ENCODE peak calls at places on chromosome 7, in eight cellular contexts. One of them, this sample, is unnamed.
A peak's percentile ranks its signal among the peaks of the same experiment; 100 is the strongest.

GRCh38 chr7:5687936-5688673 is 93.4 kb downstream of the RNF216 start:
- DNase-seq in AG04450: no peak
- DNase-seq in kidney: no peak
- DNase-seq in astrocyte of the cerebellum: no peak
- DNase-seq in effector memory CD4-positive, alpha-beta T cell: no peak
- DNase-seq in AG10803: no peak
- DNase-seq in uterus: no peak
- DNase-seq in PC-3: no peak
- DNase-seq in this sample: no peak

GRCh38 chr7:47362984-47363383 is 218.9 kb downstream of the TNS3 start:
- DNase-seq in kidney: no peak
- DNase-seq in effector memory CD4-positive, alpha-beta T cell: no peak
- DNase-seq in uterus: no peak
- DNase-seq in astrocyte of the cerebellum: no peak
- DNase-seq in AG04450: no peak
- DNase-seq in PC-3: no peak
- DNase-seq in AG10803: no peak
- DNase-seq in this sample: no peak

GRCh38 chr7:87712571-87712970 is 84.4 kb downstream of the RUNDC3B start:
- DNase-seq in kidney: no peak
- DNase-seq in uterus: no peak
- DNase-seq in AG04450: no peak
- DNase-seq in AG10803: no peak
- DNase-seq in effector memory CD4-positive, alpha-beta T cell: no peak
- DNase-seq in PC-3: no peak
- DNase-seq in astrocyte of the cerebellum: no peak
- DNase-seq in this sample: no peak

GRCh38 chr7:114952296-114952695 is 30.4 kb downstream of the MDFIC start:
- DNase-seq in kidney: no peak
- DNase-seq in effector memory CD4-positive, alpha-beta T cell: no peak
- DNase-seq in AG10803: no peak
- DNase-seq in astrocyte of the cerebellum: no peak
- DNase-seq in uterus: no peak
- DNase-seq in AG04450: no peak
- DNase-seq in PC-3: no peak
- DNase-seq in this sample: no peak

GRCh38 chr7:967361-968082 is 7.8 kb downstream of the COX19 start:
- DNase-seq in kidney: peak; percentile 70
- DNase-seq in effector memory CD4-positive, alpha-beta T cell: no peak
- DNase-seq in AG04450: no peak
- DNase-seq in uterus: no peak
- DNase-seq in astrocyte of the cerebellum: no peak
- DNase-seq in PC-3: no peak
- DNase-seq in AG10803: no peak
- DNase-seq in this sample: no peak

GRCh38 chr7:100570954-100571828 is 2.5 kb downstream of the SAP25 start:
- DNase-seq in effector memory CD4-positive, alpha-beta T cell: no peak
- DNase-seq in PC-3: no peak
- DNase-seq in AG10803: no peak
- DNase-seq in uterus: no peak
- DNase-seq in astrocyte of the cerebellum: no peak
- DNase-seq in AG04450: no peak
- DNase-seq in kidney: no peak
- DNase-seq in this sample: no peak

GRCh38 chr7:157560710-157561522 is 224.1 kb downstream of the DNAJB6 start:
- DNase-seq in AG04450: no peak
- DNase-seq in AG10803: no peak
- DNase-seq in kidney: peak; percentile 67
- DNase-seq in PC-3: no peak
- DNase-seq in effector memory CD4-positive, alpha-beta T cell: no peak
- DNase-seq in uterus: no peak
- DNase-seq in astrocyte of the cerebellum: no peak
- DNase-seq in this sample: no peak

GRCh38 chr7:114820993-114821945 is 100.6 kb upstream of the MDFIC start:
- DNase-seq in astrocyte of the cerebellum: no peak
- DNase-seq in AG10803: peak; percentile 72
- DNase-seq in PC-3: no peak
- DNase-seq in kidney: no peak
- DNase-seq in effector memory CD4-positive, alpha-beta T cell: no peak
- DNase-seq in uterus: no peak
- DNase-seq in AG04450: no peak
- DNase-seq in this sample: no peak

GRCh38 chr7:2825595-2826227 is 18.4 kb downstream of the GNA12 start:
- DNase-seq in AG04450: no peak
- DNase-seq in astrocyte of the cerebellum: no peak
- DNase-seq in uterus: no peak
- DNase-seq in PC-3: no peak
- DNase-seq in AG10803: no peak
- DNase-seq in effector memory CD4-positive, alpha-beta T cell: no peak
- DNase-seq in kidney: no peak
- DNase-seq in this sample: no peak

GRCh38 chr7:139641337-139641992 is 118.0 kb downstream of the CLEC2L start:
- DNase-seq in kidney: no peak
- DNase-seq in uterus: no peak
- DNase-seq in AG10803: no peak
- DNase-seq in PC-3: no peak
- DNase-seq in astrocyte of the cerebellum: no peak
- DNase-seq in effector memory CD4-positive, alpha-beta T cell: no peak
- DNase-seq in AG04450: no peak
- DNase-seq in this sample: no peak

GRCh38 chr7:153100691-153101237 is 341.2 kb downstream of the ACTR3B start:
- DNase-seq in AG10803: no peak
- DNase-seq in effector memory CD4-positive, alpha-beta T cell: no peak
- DNase-seq in AG04450: no peak
- DNase-seq in uterus: no peak
- DNase-seq in astrocyte of the cerebellum: no peak
- DNase-seq in kidney: no peak
- DNase-seq in PC-3: no peak
- DNase-seq in this sample: no peak

GRCh38 chr7:97004931-97005763 is at the start of gene DLX6:
- DNase-seq in AG10803: peak; percentile 16
- DNase-seq in astrocyte of the cerebellum: no peak
- DNase-seq in PC-3: no peak
- DNase-seq in effector memory CD4-positive, alpha-beta T cell: no peak
- DNase-seq in uterus: peak; percentile 61
- DNase-seq in AG04450: no peak
- DNase-seq in kidney: peak; percentile 74
- DNase-seq in this sample: peak; percentile 68

GRCh38 chr7:156157409-156158012 is 345.2 kb upstream of the SHH start:
- DNase-seq in effector memory CD4-positive, alpha-beta T cell: no peak
- DNase-seq in AG10803: no peak
- DNase-seq in astrocyte of the cerebellum: no peak
- DNase-seq in AG04450: no peak
- DNase-seq in PC-3: no peak
- DNase-seq in kidney: peak; percentile 66
- DNase-seq in uterus: no peak
- DNase-seq in this sample: no peak

GRCh38 chr7:69684955-69685631 is 86.8 kb downstream of the AUTS2 start:
- DNase-seq in kidney: no peak
- DNase-seq in effector memory CD4-positive, alpha-beta T cell: no peak
- DNase-seq in astrocyte of the cerebellum: no peak
- DNase-seq in uterus: no peak
- DNase-seq in PC-3: no peak
- DNase-seq in AG04450: no peak
- DNase-seq in AG10803: no peak
- DNase-seq in this sample: no peak

GRCh38 chr7:18700147-18700546 is 204.6 kb downstream of the HDAC9 start:
- DNase-seq in kidney: no peak
- DNase-seq in AG04450: no peak
- DNase-seq in PC-3: peak; percentile 44
- DNase-seq in AG10803: no peak
- DNase-seq in astrocyte of the cerebellum: no peak
- DNase-seq in effector memory CD4-positive, alpha-beta T cell: no peak
- DNase-seq in uterus: no peak
- DNase-seq in this sample: no peak

GRCh38 chr7:151390594-151391357 is 19.1 kb downstream of the WDR86 start:
- DNase-seq in effector memory CD4-positive, alpha-beta T cell: no peak
- DNase-seq in astrocyte of the cerebellum: no peak
- DNase-seq in AG04450: no peak
- DNase-seq in PC-3: no peak
- DNase-seq in AG10803: no peak
- DNase-seq in kidney: peak; percentile 59
- DNase-seq in uterus: no peak
- DNase-seq in this sample: no peak

GRCh38 chr7:46490406-46490805 is 569.3 kb upstream of the IGFBP3 start:
- DNase-seq in PC-3: peak; percentile 28
- DNase-seq in astrocyte of the cerebellum: no peak
- DNase-seq in AG04450: no peak
- DNase-seq in effector memory CD4-positive, alpha-beta T cell: no peak
- DNase-seq in kidney: no peak
- DNase-seq in uterus: no peak
- DNase-seq in AG10803: no peak
- DNase-seq in this sample: no peak

GRCh38 chr7:6512892-6513291 is 38.4 kb downstream of the GRID2IP start:
- DNase-seq in AG10803: no peak
- DNase-seq in astrocyte of the cerebellum: no peak
- DNase-seq in uterus: no peak
- DNase-seq in effector memory CD4-positive, alpha-beta T cell: no peak
- DNase-seq in AG04450: no peak
- DNase-seq in PC-3: no peak
- DNase-seq in kidney: no peak
- DNase-seq in this sample: no peak

GRCh38 chr7:18408461-18408860 is 87.1 kb upstream of the HDAC9 start:
- DNase-seq in AG04450: no peak
- DNase-seq in PC-3: peak; percentile 86
- DNase-seq in astrocyte of the cerebellum: peak; percentile 76
- DNase-seq in kidney: no peak
- DNase-seq in effector memory CD4-positive, alpha-beta T cell: no peak
- DNase-seq in uterus: no peak
- DNase-seq in AG10803: peak; percentile 95
- DNase-seq in this sample: peak; percentile 53

GRCh38 chr7:120898710-120899499 is 41.0 kb upstream of the TSPAN12 start:
- DNase-seq in AG04450: no peak
- DNase-seq in effector memory CD4-positive, alpha-beta T cell: no peak
- DNase-seq in uterus: no peak
- DNase-seq in AG10803: no peak
- DNase-seq in astrocyte of the cerebellum: no peak
- DNase-seq in PC-3: no peak
- DNase-seq in kidney: no peak
- DNase-seq in this sample: no peak

GRCh38 chr7:40640566-40640965 is 505.8 kb downstream of the SUGCT start:
- DNase-seq in effector memory CD4-positive, alpha-beta T cell: no peak
- DNase-seq in uterus: no peak
- DNase-seq in kidney: no peak
- DNase-seq in AG10803: no peak
- DNase-seq in astrocyte of the cerebellum: peak; percentile 36
- DNase-seq in PC-3: no peak
- DNase-seq in AG04450: peak; percentile 37
- DNase-seq in this sample: no peak

GRCh38 chr7:139739863-139740597 is 37.8 kb downstream of the HIPK2 start:
- DNase-seq in uterus: no peak
- DNase-seq in effector memory CD4-positive, alpha-beta T cell: no peak
- DNase-seq in AG04450: no peak
- DNase-seq in PC-3: peak; percentile 35
- DNase-seq in AG10803: no peak
- DNase-seq in kidney: no peak
- DNase-seq in astrocyte of the cerebellum: no peak
- DNase-seq in this sample: peak; percentile 16

GRCh38 chr7:84700563-84701370 is 486.1 kb downstream of the SEMA3D start:
- DNase-seq in kidney: no peak
- DNase-seq in AG10803: no peak
- DNase-seq in uterus: no peak
- DNase-seq in effector memory CD4-positive, alpha-beta T cell: no peak
- DNase-seq in AG04450: no peak
- DNase-seq in PC-3: no peak
- DNase-seq in astrocyte of the cerebellum: no peak
- DNase-seq in this sample: no peak
- H3K4me3 ChIP-seq in kidney: no peak overlapping the region
- H3K4me3 ChIP-seq in AG10803: no peak overlapping the region
- H3K4me3 ChIP-seq in uterus: no peak overlapping the region
- H3K4me3 ChIP-seq in effector memory CD4-positive, alpha-beta T cell: no peak overlapping the region
- H3K4me3 ChIP-seq in AG04450: no peak overlapping the region
- H3K4me3 ChIP-seq in PC-3: no peak overlapping the region
- H3K4me3 ChIP-seq in astrocyte of the cerebellum: no peak overlapping the region
- H3K4me3 ChIP-seq in this sample: no peak overlapping the region

GRCh38 chr7:50427518-50427917 is 22.6 kb downstream of the FIGNL1 start:
- DNase-seq in uterus: no peak
- DNase-seq in kidney: no peak
- DNase-seq in effector memory CD4-positive, alpha-beta T cell: no peak
- DNase-seq in AG04450: no peak
- DNase-seq in PC-3: no peak
- DNase-seq in astrocyte of the cerebellum: no peak
- DNase-seq in AG10803: no peak
- DNase-seq in this sample: no peak
- H3K4me3 ChIP-seq in uterus: no peak overlapping the region
- H3K4me3 ChIP-seq in kidney: no peak overlapping the region
- H3K4me3 ChIP-seq in effector memory CD4-positive, alpha-beta T cell: no peak overlapping the region
- H3K4me3 ChIP-seq in AG04450: no peak overlapping the region
- H3K4me3 ChIP-seq in PC-3: no peak overlapping the region
- H3K4me3 ChIP-seq in astrocyte of the cerebellum: no peak overlapping the region
- H3K4me3 ChIP-seq in AG10803: no peak overlapping the region
- H3K4me3 ChIP-seq in this sample: no peak overlapping the region

DNA sequence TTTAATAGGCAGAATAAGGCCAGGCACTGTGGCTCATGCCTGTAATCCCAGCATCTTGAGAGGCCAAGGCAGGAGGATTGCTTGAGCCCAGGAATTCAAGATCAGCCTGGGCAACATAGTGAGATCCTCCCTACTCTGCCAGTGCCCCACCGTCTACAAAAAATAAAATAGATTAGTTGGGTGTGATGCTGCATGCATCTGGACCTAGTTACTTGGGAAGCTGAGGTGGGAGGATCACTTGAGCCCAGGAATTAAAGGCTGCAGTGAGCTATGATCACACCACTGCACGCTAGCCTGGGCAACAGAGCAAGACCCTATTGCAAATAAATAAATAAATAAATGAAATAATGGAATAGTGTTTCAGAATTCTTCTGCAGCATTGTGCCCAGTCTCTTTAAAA is 16.2 kb downstream of the FAM200A start:
- DNase-seq in kidney: peak; percentile 1
- DNase-seq in PC-3: no peak
- DNase-seq in effector memory CD4-positive, alpha-beta T cell: no peak
- DNase-seq in AG04450: no peak
- DNase-seq in AG10803: no peak
- DNase-seq in astrocyte of the cerebellum: no peak
- DNase-seq in uterus: no peak
- DNase-seq in this sample: no peak
- H3K4me3 ChIP-seq in kidney: no peak overlapping the region
- H3K4me3 ChIP-seq in PC-3: no peak overlapping the region
- H3K4me3 ChIP-seq in effector memory CD4-positive, alpha-beta T cell: no peak overlapping the region
- H3K4me3 ChIP-seq in AG04450: no peak overlapping the region
- H3K4me3 ChIP-seq in AG10803: no peak overlapping the region
- H3K4me3 ChIP-seq in astrocyte of the cerebellum: no peak overlapping the region
- H3K4me3 ChIP-seq in uterus: no peak overlapping the region
- H3K4me3 ChIP-seq in this sample: no peak overlapping the region

DNA sequence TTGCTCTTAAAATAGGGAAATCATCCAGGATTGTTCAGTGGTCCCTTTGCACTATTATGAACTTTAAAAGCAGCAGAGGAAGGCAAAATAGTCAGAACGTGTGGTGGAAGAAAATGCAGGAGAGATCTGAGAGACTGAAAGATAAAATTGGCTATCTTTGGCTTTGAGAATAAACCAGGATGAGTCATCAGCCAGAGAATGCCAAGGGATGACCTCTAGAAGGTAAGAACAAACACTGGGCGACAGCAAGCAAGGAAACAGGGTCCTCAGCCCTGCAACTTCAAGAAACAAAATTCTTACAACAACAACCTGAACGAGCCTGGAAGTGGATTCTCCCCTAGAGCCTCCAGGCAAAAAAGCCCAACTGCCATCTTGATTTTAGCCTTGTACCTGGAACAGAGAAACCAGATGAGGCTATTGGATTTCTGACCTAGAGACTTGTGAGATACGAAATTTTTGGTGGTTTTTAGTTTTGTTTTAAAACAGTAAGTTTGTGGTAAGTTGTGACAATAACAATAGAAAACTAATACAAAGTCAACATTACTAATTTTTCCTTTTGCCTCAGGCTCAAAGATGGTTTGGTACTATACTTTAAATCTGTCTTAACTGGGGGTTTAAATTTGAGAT is 130.2 kb upstream of the CNTNAP2 start:
- DNase-seq in AG10803: no peak
- DNase-seq in uterus: no peak
- DNase-seq in kidney: no peak
- DNase-seq in PC-3: peak; percentile 29
- DNase-seq in astrocyte of the cerebellum: no peak
- DNase-seq in effector memory CD4-positive, alpha-beta T cell: no peak
- DNase-seq in AG04450: no peak
- DNase-seq in this sample: no peak
- H3K4me3 ChIP-seq in AG10803: no peak overlapping the region
- H3K4me3 ChIP-seq in uterus: no peak overlapping the region
- H3K4me3 ChIP-seq in kidney: no peak overlapping the region
- H3K4me3 ChIP-seq in PC-3: no peak overlapping the region
- H3K4me3 ChIP-seq in astrocyte of the cerebellum: no peak overlapping the region
- H3K4me3 ChIP-seq in effector memory CD4-positive, alpha-beta T cell: no peak overlapping the region
- H3K4me3 ChIP-seq in AG04450: no peak overlapping the region
- H3K4me3 ChIP-seq in this sample: no peak overlapping the region